ENCODE peak calls at places on chromosome 20, in seven cellular contexts. W is activated naive CD4-positive, alpha-beta T cell; I is AG08395; Y is hippocampal formation; Z is T-helper 2 cell; K is Caki2; T is DMS79 treated with DMSO at 0.1 percent for 48 hours. O is an unnamed sample.

GRCh38 chr20:38414769-38415450 is 20.2 kb downstream of the SNHG17 start:
- DNase-seq in W (no peak), I (no peak), Y (no peak), Z (no peak), K (no peak), T (no peak), O (no peak)

GRCh38 chr20:34607066-34607465 is 48.5 kb downstream of the MAP1LC3A start:
- DNase-seq in W (no peak), I (no peak), Y (no peak), Z (no peak), K (no peak), T (no peak), O (no peak)

GRCh38 chr20:911882-912600 is 4.1 kb downstream of the ANGPT4 start:
- DNase-seq in W (no peak), I (no peak), Y (no peak), Z (no peak), K (no peak), T (no peak), O (peak; percentile 32)

GRCh38 chr20:57514273-57514751 is 10.6 kb downstream of the CTCFL start:
- DNase-seq in W (no peak), I (peak; percentile 86), Y (peak; percentile 71), Z (no peak), K (peak; percentile 44), T (no peak), O (peak; percentile 87)

GRCh38 chr20:63702751-63703470 is 4.9 kb downstream of the ARFRP1 start:
- DNase-seq in W (no peak), I (no peak), Y (no peak), Z (no peak), K (no peak), T (no peak), O (peak; percentile 87)

GRCh38 chr20:53001502-53002301 is 29.5 kb downstream of the TSHZ2 start:
- DNase-seq in W (no peak), I (no peak), Y (no peak), Z (no peak), K (no peak), T (no peak), O (no peak)

GRCh38 chr20:49403012-49403411 is 79.5 kb downstream of the KCNB1 start:
- DNase-seq in W (no peak), I (no peak), Y (no peak), Z (no peak), K (no peak), T (no peak), O (no peak)

GRCh38 chr20:16205505-16205904 is 367.7 kb downstream of the KIF16B start:
- DNase-seq in W (no peak), I (no peak), Y (no peak), Z (no peak), K (peak; percentile 12), T (no peak), O (no peak)

GRCh38 chr20:1688886-1689538 is 31.4 kb upstream of the SIRPG start:
- DNase-seq in W (no peak), I (no peak), Y (no peak), Z (no peak), K (no peak), T (no peak), O (no peak)

GRCh38 chr20:2593756-2594155 is 57.4 kb downstream of the TMC2 start:
- DNase-seq in W (no peak), I (no peak), Y (no peak), Z (no peak), K (no peak), T (no peak), O (no peak)

GRCh38 chr20:9460518-9460917 is 53.9 kb upstream of the LAMP5 start:
- DNase-seq in W (no peak), I (peak; percentile 28), Y (no peak), Z (no peak), K (peak; percentile 15), T (no peak), O (peak; percentile 58)

GRCh38 chr20:47220161-47220582 is 136.3 kb downstream of the ZMYND8 start:
- DNase-seq in W (peak; percentile 9), I (peak; percentile 45), Y (no peak), Z (peak; percentile 18), K (no peak), T (no peak), O (no peak)

GRCh38 chr20:53829086-53829703 is 235.6 kb upstream of the ZNF217 start:
- DNase-seq in W (no peak), I (peak; percentile 88), Y (no peak), Z (no peak), K (peak; percentile 92), T (no peak), O (peak; percentile 69)

GRCh38 chr20:37267684-37268313 is 6.2 kb upstream of the GHRH start:
- DNase-seq in W (no peak), I (no peak), Y (no peak), Z (no peak), K (no peak), T (no peak), O (peak; percentile 21)

GRCh38 chr20:23178806-23179205 is 92.7 kb upstream of the CD93 start:
- DNase-seq in W (no peak), I (no peak), Y (no peak), Z (no peak), K (no peak), T (no peak), O (no peak)

GRCh38 chr20:59010995-59011873 is 4.2 kb upstream of the CTSZ start:
- DNase-seq in W (no peak), I (peak; percentile 94), Y (no peak), Z (no peak), K (no peak), T (no peak), O (peak; percentile 99)

GRCh38 chr20:45611054-45611453 is 18.5 kb upstream of the WFDC10A start:
- DNase-seq in W (no peak), I (peak; percentile 82), Y (no peak), Z (no peak), K (no peak), T (no peak), O (peak; percentile 42)

GRCh38 chr20:48186447-48186846 is 401.2 kb upstream of the SULF2 start:
- DNase-seq in W (no peak), I (no peak), Y (no peak), Z (no peak), K (no peak), T (no peak), O (no peak)

GRCh38 chr20:48541581-48542071 is 286.2 kb downstream of the PREX1 start:
- DNase-seq in W (no peak), I (no peak), Y (no peak), Z (no peak), K (no peak), T (no peak), O (no peak)

GRCh38 chr20:50052550-50052949 is 60.4 kb downstream of the UBE2V1 start:
- DNase-seq in W (no peak), I (no peak), Y (no peak), Z (no peak), K (no peak), T (no peak), O (peak; percentile 34)

GRCh38 chr20:1402149-1402548 is 9.3 kb upstream of the FKBP1A start:
- DNase-seq in W (no peak), I (no peak), Y (no peak), Z (no peak), K (no peak), T (no peak), O (no peak)

GRCh38 chr20:58649288-58650180 is 1.5 kb upstream of the STX16 start:
- DNase-seq in W (no peak), I (peak; percentile 11), Y (no peak), Z (peak; percentile 20), K (no peak), T (no peak), O (no peak)

GRCh38 chr20:63463400-63464288 is 8.8 kb downstream of the KCNQ2 start:
- DNase-seq in W (no peak), I (no peak), Y (no peak), Z (no peak), K (no peak), T (no peak), O (no peak)

GRCh38 chr20:60867589-60867988 is 384.5 kb upstream of the CDH4 start:
- DNase-seq in W (no peak), I (no peak), Y (no peak), Z (no peak), K (no peak), T (no peak), O (no peak)

GRCh38 chr20:17747431-17747846 is 47.7 kb downstream of the BANF2 start:
- DNase-seq in W (no peak), I (peak; percentile 94), Y (no peak), Z (no peak), K (peak; percentile 58), T (no peak), O (peak; percentile 96)

GRCh38 chr20:10094566-10095173 is 59.9 kb downstream of the ANKEF1 start:
- DNase-seq in W (no peak), I (no peak), Y (no peak), Z (no peak), K (no peak), T (no peak), O (no peak)

GRCh38 chr20:347640-348484 is 951 bp downstream of the NRSN2 start:
- DNase-seq in W (no peak), I (peak; percentile 99), Y (peak; percentile 86), Z (peak; percentile 59), K (peak; percentile 95), T (peak; percentile 74), O (peak; percentile 99)

GRCh38 chr20:51326241-51326819 is 216.2 kb downstream of the NFATC2 start:
- DNase-seq in W (no peak), I (peak; percentile 53), Y (no peak), Z (peak; percentile 24), K (no peak), T (peak; percentile 1), O (peak; percentile 96)

GRCh38 chr20:3889489-3890409 is 562 bp downstream of the PANK2 start:
- DNase-seq in W (no peak), I (no peak), Y (no peak), Z (peak; percentile 17), K (peak; percentile 50), T (peak; percentile 4), O (peak; percentile 47)

GRCh38 chr20:57493091-57493615 is 31.8 kb downstream of the CTCFL start:
- DNase-seq in W (no peak), I (no peak), Y (no peak), Z (no peak), K (no peak), T (no peak), O (no peak)

O was measured in osteoblast.